ENCODE peak calls at places on chromosomes 1 and 21, in nine cellular contexts. P is SW 1271; S is activated CD4-positive, alpha-beta T cell treated with anti-CD3 and anti-CD28 coated beads, Interleukin-2, amount 10 ng/mL, durations not matched to agents 7 days and 5 days; B is posterior cingulate gyrus; A is stimulated activated naive B cell treated with anti-CD40 and anti-IgM and Interleukin-4, amounts not matched to agents 10 μg/mL and 1 μg/mL and 100 μg/mL, for 72 hours; I is foreskin fibroblast; Z is T-helper 9 cell; O is stomach; F is GM10248. T is an unnamed sample.
A peak's percentile ranks its signal among the peaks of the same experiment; 100 is the strongest.

GRCh38 chr21:31873696-31874599 is 1.1 kb downstream of the HUNK start:
- DNase-seq in F (peak; percentile 48), S (peak; percentile 35), A (peak; percentile 12), Z (peak; percentile 27), B (peak; percentile 78), P (peak; percentile 1), I (no peak), O (peak; percentile 51), T (peak; percentile 61)

GRCh38 chr1:161531986-161532875 is 7.9 kb downstream of the HSPA6 start:
- DNase-seq in F (no peak), P (no peak), B (no peak), Z (no peak), I (no peak), A (no peak), O (no peak), S (no peak), T (peak; percentile 13)

GRCh38 chr1:37233606-37234005 is 199.3 kb upstream of the GRIK3 start:
- DNase-seq in S (no peak), Z (no peak), P (no peak), I (no peak), A (no peak), F (no peak), B (no peak), O (no peak), T (no peak)

GRCh38 chr1:242225770-242226573 is 227.1 kb upstream of the MAP1LC3C start:
- DNase-seq in Z (no peak), I (no peak), S (no peak), A (no peak), F (no peak), O (no peak), P (no peak), B (no peak), T (no peak)

GRCh38 chr1:3468236-3469103 is 14.0 kb downstream of the ARHGEF16 start:
- DNase-seq in I (no peak), B (peak; percentile 68), Z (no peak), S (no peak), O (no peak), F (no peak), A (no peak), P (no peak), T (no peak)

GRCh38 chr1:57831624-57832023 is 407.8 kb upstream of the DAB1 start:
- DNase-seq in A (no peak), F (no peak), P (no peak), O (no peak), B (no peak), Z (no peak), S (no peak), I (peak; percentile 53), T (peak; percentile 71)

GRCh38 chr1:23282967-23283366 is 61.1 kb downstream of the HNRNPR start:
- DNase-seq in B (no peak), P (no peak), F (no peak), O (no peak), Z (no peak), I (peak; percentile 74), A (no peak), S (no peak), T (peak; percentile 53)

GRCh38 chr1:153592706-153593105 is 20.2 kb downstream of the S100A16 start:
- DNase-seq in O (no peak), Z (no peak), P (no peak), I (no peak), B (no peak), A (no peak), F (no peak), S (no peak), T (peak; percentile 58)

GRCh38 chr1:164787834-164788231 is 228.8 kb downstream of the PBX1 start:
- DNase-seq in A (no peak), B (peak; percentile 35), O (no peak), I (no peak), F (no peak), P (no peak), Z (no peak), S (no peak), T (no peak)

GRCh38 chr1:41981796-41982195 is 63.1 kb upstream of the HIVEP3 start:
- DNase-seq in A (no peak), F (no peak), B (no peak), S (no peak), P (no peak), O (no peak), I (no peak), Z (no peak), T (no peak)

GRCh38 chr1:78419309-78419708 is 71.5 kb upstream of the PTGFR start:
- DNase-seq in P (no peak), B (no peak), F (no peak), A (no peak), S (no peak), Z (no peak), I (peak; percentile 76), O (no peak), T (peak; percentile 35)

GRCh38 chr1:12100071-12100470 is 37.0 kb downstream of the TNFRSF8 start:
- DNase-seq in S (no peak), Z (no peak), P (no peak), F (no peak), I (no peak), A (no peak), B (no peak), O (no peak), T (no peak)

GRCh38 chr1:26225033-26225831 is 8.8 kb upstream of the CEP85 start:
- DNase-seq in S (peak; percentile 44), I (no peak), Z (peak; percentile 22), F (no peak), A (peak; percentile 41), P (no peak), O (peak; percentile 80), B (peak; percentile 94), T (peak; percentile 60)

GRCh38 chr1:39933956-39934941 is 20.7 kb upstream of the MFSD2A start:
- DNase-seq in Z (no peak), A (no peak), S (no peak), F (no peak), P (no peak), O (peak; percentile 73), I (peak; percentile 100), B (peak; percentile 69), T (peak; percentile 19)

GRCh38 chr1:20602851-20603450 is 14.1 kb downstream of the CDA start:
- DNase-seq in P (no peak), I (no peak), Z (no peak), S (no peak), B (no peak), A (no peak), O (no peak), F (no peak), T (no peak)

GRCh38 chr1:74505133-74505532 is 7.3 kb downstream of the LRRC53 start:
- DNase-seq in Z (no peak), S (no peak), B (peak; percentile 76), O (no peak), P (no peak), F (no peak), I (no peak), A (no peak), T (peak; percentile 71)

GRCh38 chr1:238777551-238777950 is 608.8 kb upstream of the CHRM3 start:
- DNase-seq in P (no peak), B (no peak), I (no peak), O (no peak), F (no peak), A (no peak), Z (no peak), S (no peak), T (peak; percentile 29)

GRCh38 chr1:26482921-26483320 is 10.7 kb downstream of the HMGN2 start:
- DNase-seq in I (no peak), P (no peak), S (no peak), Z (no peak), F (no peak), O (no peak), B (no peak), A (no peak), T (peak; percentile 34)

GRCh38 chr1:230913496-230913895 is 45.2 kb upstream of the C1orf198 start:
- DNase-seq in A (no peak), O (no peak), Z (no peak), F (no peak), B (no peak), P (no peak), S (no peak), I (peak; percentile 46), T (no peak)

GRCh38 chr1:229803601-229804217 is 177.7 kb downstream of the URB2 start:
- DNase-seq in F (no peak), P (no peak), B (no peak), O (no peak), A (no peak), S (no peak), Z (no peak), I (no peak), T (no peak)

GRCh38 chr1:171032822-171033702 is 57.6 kb upstream of the FMO3 start:
- DNase-seq in P (no peak), Z (no peak), A (no peak), B (no peak), F (no peak), I (no peak), O (no peak), S (no peak), T (no peak)

GRCh38 chr1:15758953-15759661 is 512 bp downstream of the FBLIM1 start:
- DNase-seq in Z (no peak), A (no peak), S (no peak), O (no peak), F (no peak), I (peak; percentile 21), P (no peak), B (no peak), T (peak; percentile 55)

GRCh38 chr1:218676991-218677390 is 331.9 kb downstream of the TGFB2 start:
- DNase-seq in F (no peak), P (no peak), B (no peak), Z (no peak), O (no peak), S (no peak), A (no peak), I (no peak), T (peak; percentile 68)

GRCh38 chr1:113701429-113701828 is 57.9 kb downstream of the PHTF1 start:
- DNase-seq in S (no peak), I (no peak), P (no peak), F (no peak), Z (no peak), B (no peak), A (no peak), O (no peak), T (peak; percentile 20)

GRCh38 chr1:169383449-169383848 is 15.5 kb downstream of the BLZF1 start:
- DNase-seq in O (no peak), B (no peak), Z (no peak), A (no peak), F (no peak), I (no peak), S (no peak), P (no peak), T (no peak)

GRCh38 chr1:222521299-222522104 is 26.4 kb downstream of the HHIPL2 start:
- DNase-seq in F (no peak), B (no peak), A (no peak), I (peak; percentile 81), P (no peak), Z (no peak), O (no peak), S (no peak), T (no peak)

GRCh38 chr1:200512191-200512590 is 102.4 kb upstream of the ZNF281 start:
- DNase-seq in P (no peak), I (peak; percentile 88), S (no peak), A (no peak), B (no peak), F (no peak), Z (no peak), O (no peak), T (peak; percentile 77)

GRCh38 chr1:242017580-242018233 is 18.8 kb upstream of the MAP1LC3C start:
- DNase-seq in S (peak; percentile 38), I (no peak), A (peak; percentile 27), O (peak; percentile 39), Z (no peak), P (no peak), F (peak; percentile 71), B (peak; percentile 87), T (peak; percentile 65)

T was measured in astrocyte of the hippocampus.